ENCODE peak calls at places on chromosomes 11 and 22, in eight cellular contexts. One of them, this sample, is unnamed.

GRCh38 chr11:69599502-69599901 is 41.5 kb upstream of the CCND1 start:
- DNase-seq in ovary: no peak
- DNase-seq in amygdala: no peak
- DNase-seq in NAMALWA: no peak
- DNase-seq in T-helper 9 cell: no peak
- DNase-seq in SJSA1: peak; percentile 43
- DNase-seq in SK-MEL-5: no peak
- DNase-seq in HAP-1: no peak
- DNase-seq in this sample: no peak

GRCh38 chr11:122306776-122307479 is 190.9 kb upstream of the BLID start:
- DNase-seq in ovary: no peak
- DNase-seq in amygdala: no peak
- DNase-seq in NAMALWA: no peak
- DNase-seq in T-helper 9 cell: no peak
- DNase-seq in SJSA1: no peak
- DNase-seq in SK-MEL-5: no peak
- DNase-seq in HAP-1: no peak
- DNase-seq in this sample: no peak

GRCh38 chr22:33325232-33326004 is 267.2 kb upstream of the SYN3 start:
- DNase-seq in ovary: no peak
- DNase-seq in amygdala: no peak
- DNase-seq in NAMALWA: peak; percentile 58
- DNase-seq in T-helper 9 cell: no peak
- DNase-seq in SJSA1: no peak
- DNase-seq in SK-MEL-5: no peak
- DNase-seq in HAP-1: no peak
- DNase-seq in this sample: no peak

GRCh38 chr22:21688706-21689381 is 23.0 kb downstream of the PPIL2 start:
- DNase-seq in ovary: no peak
- DNase-seq in amygdala: no peak
- DNase-seq in NAMALWA: no peak
- DNase-seq in T-helper 9 cell: no peak
- DNase-seq in SJSA1: no peak
- DNase-seq in SK-MEL-5: no peak
- DNase-seq in HAP-1: no peak
- DNase-seq in this sample: no peak

GRCh38 chr11:9231848-9232177 is 33.3 kb downstream of the DENND5A start:
- DNase-seq in ovary: no peak
- DNase-seq in amygdala: no peak
- DNase-seq in NAMALWA: peak; percentile 70
- DNase-seq in T-helper 9 cell: no peak
- DNase-seq in SJSA1: no peak
- DNase-seq in SK-MEL-5: peak; percentile 73
- DNase-seq in HAP-1: peak; percentile 85
- DNase-seq in this sample: no peak

GRCh38 chr11:46281374-46281831 is 3.9 kb downstream of the CREB3L1 start:
- DNase-seq in ovary: peak; percentile 55
- DNase-seq in amygdala: no peak
- DNase-seq in NAMALWA: peak; percentile 28
- DNase-seq in T-helper 9 cell: no peak
- DNase-seq in SJSA1: peak; percentile 92
- DNase-seq in SK-MEL-5: no peak
- DNase-seq in HAP-1: no peak
- DNase-seq in this sample: no peak

GRCh38 chr11:18352581-18352980 is 30.2 kb downstream of the GTF2H1 start:
- DNase-seq in ovary: no peak
- DNase-seq in amygdala: no peak
- DNase-seq in NAMALWA: no peak
- DNase-seq in T-helper 9 cell: no peak
- DNase-seq in SJSA1: no peak
- DNase-seq in SK-MEL-5: no peak
- DNase-seq in HAP-1: no peak
- DNase-seq in this sample: no peak

GRCh38 chr11:117839234-117839882 is 14.8 kb upstream of the FXYD2 start:
- DNase-seq in ovary: no peak
- DNase-seq in amygdala: no peak
- DNase-seq in NAMALWA: no peak
- DNase-seq in T-helper 9 cell: no peak
- DNase-seq in SJSA1: peak; percentile 9
- DNase-seq in SK-MEL-5: no peak
- DNase-seq in HAP-1: no peak
- DNase-seq in this sample: no peak

GRCh38 chr11:12179521-12179920 is 69.1 kb downstream of the MICAL2 start:
- DNase-seq in ovary: no peak
- DNase-seq in amygdala: no peak
- DNase-seq in NAMALWA: no peak
- DNase-seq in T-helper 9 cell: no peak
- DNase-seq in SJSA1: no peak
- DNase-seq in SK-MEL-5: no peak
- DNase-seq in HAP-1: no peak
- DNase-seq in this sample: no peak

GRCh38 chr11:18171377-18172000 is 1.1 kb upstream of the MRGPRX4 start:
- DNase-seq in ovary: no peak
- DNase-seq in amygdala: no peak
- DNase-seq in NAMALWA: peak; percentile 17
- DNase-seq in T-helper 9 cell: no peak
- DNase-seq in SJSA1: no peak
- DNase-seq in SK-MEL-5: peak; percentile 83
- DNase-seq in HAP-1: peak; percentile 37
- DNase-seq in this sample: no peak

GRCh38 chr11:114799524-114799923 is 121.2 kb downstream of the NXPE2 start:
- DNase-seq in ovary: no peak
- DNase-seq in amygdala: no peak
- DNase-seq in NAMALWA: no peak
- DNase-seq in T-helper 9 cell: no peak
- DNase-seq in SJSA1: no peak
- DNase-seq in SK-MEL-5: no peak
- DNase-seq in HAP-1: no peak
- DNase-seq in this sample: no peak

GRCh38 chr11:18394928-18395734 is 768 bp downstream of the LDHA start:
- DNase-seq in ovary: peak; percentile 40
- DNase-seq in amygdala: no peak
- DNase-seq in NAMALWA: peak; percentile 50
- DNase-seq in T-helper 9 cell: no peak
- DNase-seq in SJSA1: no peak
- DNase-seq in SK-MEL-5: no peak
- DNase-seq in HAP-1: peak; percentile 14
- DNase-seq in this sample: no peak

GRCh38 chr22:31818481-31819392 is 64.9 kb downstream of the DEPDC5 start:
- DNase-seq in ovary: no peak
- DNase-seq in amygdala: no peak
- DNase-seq in NAMALWA: no peak
- DNase-seq in T-helper 9 cell: no peak
- DNase-seq in SJSA1: no peak
- DNase-seq in SK-MEL-5: peak; percentile 66
- DNase-seq in HAP-1: no peak
- DNase-seq in this sample: no peak

GRCh38 chr11:25927391-25927790 is 404.5 kb upstream of the ANO3 start:
- DNase-seq in ovary: no peak
- DNase-seq in amygdala: no peak
- DNase-seq in NAMALWA: no peak
- DNase-seq in T-helper 9 cell: no peak
- DNase-seq in SJSA1: no peak
- DNase-seq in SK-MEL-5: no peak
- DNase-seq in HAP-1: no peak
- DNase-seq in this sample: no peak

GRCh38 chr22:29457730-29458129 is 19.3 kb downstream of the RFPL1 start:
- DNase-seq in ovary: no peak
- DNase-seq in amygdala: no peak
- DNase-seq in NAMALWA: peak; percentile 69
- DNase-seq in T-helper 9 cell: no peak
- DNase-seq in SJSA1: no peak
- DNase-seq in SK-MEL-5: peak; percentile 92
- DNase-seq in HAP-1: peak; percentile 67
- DNase-seq in this sample: no peak

GRCh38 chr11:133931449-133932060 is 25.2 kb downstream of the IGSF9B start:
- DNase-seq in ovary: no peak
- DNase-seq in amygdala: no peak
- DNase-seq in NAMALWA: no peak
- DNase-seq in T-helper 9 cell: no peak
- DNase-seq in SJSA1: no peak
- DNase-seq in SK-MEL-5: no peak
- DNase-seq in HAP-1: no peak
- DNase-seq in this sample: no peak

GRCh38 chr11:9759519-9760179 is 95.8 kb downstream of the SWAP70 start:
- DNase-seq in ovary: peak; percentile 57
- DNase-seq in amygdala: peak; percentile 13
- DNase-seq in NAMALWA: peak; percentile 85
- DNase-seq in T-helper 9 cell: peak; percentile 63
- DNase-seq in SJSA1: peak; percentile 97
- DNase-seq in SK-MEL-5: peak; percentile 89
- DNase-seq in HAP-1: no peak
- DNase-seq in this sample: peak; percentile 88

GRCh38 chr22:45208993-45209838 is 31.5 kb downstream of the KIAA0930 start:
- DNase-seq in ovary: no peak
- DNase-seq in amygdala: peak; percentile 88
- DNase-seq in NAMALWA: peak; percentile 25
- DNase-seq in T-helper 9 cell: peak; percentile 28
- DNase-seq in SJSA1: peak; percentile 92
- DNase-seq in SK-MEL-5: peak; percentile 35
- DNase-seq in HAP-1: no peak
- DNase-seq in this sample: no peak

GRCh38 chr11:102761646-102762238 is 18.7 kb downstream of the MMP10 start:
- DNase-seq in ovary: no peak
- DNase-seq in amygdala: no peak
- DNase-seq in NAMALWA: no peak
- DNase-seq in T-helper 9 cell: no peak
- DNase-seq in SJSA1: peak; percentile 48
- DNase-seq in SK-MEL-5: peak; percentile 21
- DNase-seq in HAP-1: no peak
- DNase-seq in this sample: no peak

GRCh38 chr11:72141066-72141465 is 5.5 kb downstream of the FOLR3 start:
- DNase-seq in ovary: no peak
- DNase-seq in amygdala: no peak
- DNase-seq in NAMALWA: no peak
- DNase-seq in T-helper 9 cell: no peak
- DNase-seq in SJSA1: peak; percentile 58
- DNase-seq in SK-MEL-5: peak; percentile 60
- DNase-seq in HAP-1: no peak
- DNase-seq in this sample: peak; percentile 65

GRCh38 chr11:130849215-130849568 is 67.1 kb downstream of the SNX19 start:
- DNase-seq in ovary: no peak
- DNase-seq in amygdala: no peak
- DNase-seq in NAMALWA: no peak
- DNase-seq in T-helper 9 cell: no peak
- DNase-seq in SJSA1: no peak
- DNase-seq in SK-MEL-5: no peak
- DNase-seq in HAP-1: no peak
- DNase-seq in this sample: no peak

GRCh38 chr22:47221840-47222615 is 459.6 kb downstream of the TBC1D22A start:
- DNase-seq in ovary: no peak
- DNase-seq in amygdala: no peak
- DNase-seq in NAMALWA: no peak
- DNase-seq in T-helper 9 cell: no peak
- DNase-seq in SJSA1: no peak
- DNase-seq in SK-MEL-5: no peak
- DNase-seq in HAP-1: no peak
- DNase-seq in this sample: no peak

GRCh38 chr11:2693851-2694261 is 5.9 kb downstream of the KCNQ1OT1 start:
- DNase-seq in ovary: peak; percentile 28
- DNase-seq in amygdala: no peak
- DNase-seq in NAMALWA: no peak
- DNase-seq in T-helper 9 cell: no peak
- DNase-seq in SJSA1: no peak
- DNase-seq in SK-MEL-5: peak; percentile 37
- DNase-seq in HAP-1: no peak
- DNase-seq in this sample: no peak

GRCh38 chr11:93668171-93668570 is 6.7 kb downstream of the CEP295 start:
- DNase-seq in ovary: no peak
- DNase-seq in amygdala: no peak
- DNase-seq in NAMALWA: no peak
- DNase-seq in T-helper 9 cell: no peak
- DNase-seq in SJSA1: no peak
- DNase-seq in SK-MEL-5: no peak
- DNase-seq in HAP-1: no peak
- DNase-seq in this sample: no peak

GRCh38 chr11:119567667-119568582 is 145.0 kb upstream of the THY1 start:
- DNase-seq in ovary: no peak
- DNase-seq in amygdala: no peak
- DNase-seq in NAMALWA: no peak
- DNase-seq in T-helper 9 cell: no peak
- DNase-seq in SJSA1: peak; percentile 62
- DNase-seq in SK-MEL-5: peak; percentile 16
- DNase-seq in HAP-1: peak; percentile 78
- DNase-seq in this sample: peak; percentile 72

GRCh38 chr11:133239530-133239929 is 292.8 kb downstream of the OPCML start:
- DNase-seq in ovary: no peak
- DNase-seq in amygdala: no peak
- DNase-seq in NAMALWA: no peak
- DNase-seq in T-helper 9 cell: no peak
- DNase-seq in SJSA1: no peak
- DNase-seq in SK-MEL-5: no peak
- DNase-seq in HAP-1: no peak
- DNase-seq in this sample: no peak

GRCh38 chr11:10379433-10379832 is 74.6 kb downstream of the ADM start:
- DNase-seq in ovary: no peak
- DNase-seq in amygdala: no peak
- DNase-seq in NAMALWA: no peak
- DNase-seq in T-helper 9 cell: no peak
- DNase-seq in SJSA1: no peak
- DNase-seq in SK-MEL-5: no peak
- DNase-seq in HAP-1: no peak
- DNase-seq in this sample: peak; percentile 44

GRCh38 chr11:81359476-81359875 is 1374.2 kb downstream of the FAM181B start:
- DNase-seq in ovary: no peak
- DNase-seq in amygdala: no peak
- DNase-seq in NAMALWA: no peak
- DNase-seq in T-helper 9 cell: no peak
- DNase-seq in SJSA1: no peak
- DNase-seq in SK-MEL-5: no peak
- DNase-seq in HAP-1: no peak
- DNase-seq in this sample: no peak

GRCh38 chr11:38481391-38481790 is 1883.4 kb upstream of the RAG2 start:
- DNase-seq in ovary: no peak
- DNase-seq in amygdala: no peak
- DNase-seq in NAMALWA: no peak
- DNase-seq in T-helper 9 cell: no peak
- DNase-seq in SJSA1: no peak
- DNase-seq in SK-MEL-5: peak; percentile 10
- DNase-seq in HAP-1: no peak
- DNase-seq in this sample: no peak

GRCh38 chr11:60813324-60813723 is 28.2 kb downstream of the MS4A10 start:
- DNase-seq in ovary: no peak
- DNase-seq in amygdala: no peak
- DNase-seq in NAMALWA: no peak
- DNase-seq in T-helper 9 cell: no peak
- DNase-seq in SJSA1: no peak
- DNase-seq in SK-MEL-5: no peak
- DNase-seq in HAP-1: no peak
- DNase-seq in this sample: no peak

GRCh38 chr22:20957691-20958440 is 9.2 kb upstream of the AIFM3 start:
- DNase-seq in ovary: no peak
- DNase-seq in amygdala: no peak
- DNase-seq in NAMALWA: no peak
- DNase-seq in T-helper 9 cell: no peak
- DNase-seq in SJSA1: no peak
- DNase-seq in SK-MEL-5: peak; percentile 65
- DNase-seq in HAP-1: peak; percentile 44
- DNase-seq in this sample: no peak

GRCh38 chr11:76789443-76789719 is 6.2 kb downstream of the TSKU start:
- DNase-seq in ovary: peak; percentile 29
- DNase-seq in amygdala: no peak
- DNase-seq in NAMALWA: no peak
- DNase-seq in T-helper 9 cell: no peak
- DNase-seq in SJSA1: no peak
- DNase-seq in SK-MEL-5: no peak
- DNase-seq in HAP-1: no peak
- DNase-seq in this sample: no peak

GRCh38 chr11:61697093-61697492 is 16.9 kb downstream of the DAGLA start:
- DNase-seq in ovary: no peak
- DNase-seq in amygdala: no peak
- DNase-seq in NAMALWA: no peak
- DNase-seq in T-helper 9 cell: no peak
- DNase-seq in SJSA1: no peak
- DNase-seq in SK-MEL-5: no peak
- DNase-seq in HAP-1: no peak
- DNase-seq in this sample: no peak

GRCh38 chr11:34427171-34427805 is 11.4 kb upstream of the CAT start:
- DNase-seq in ovary: no peak
- DNase-seq in amygdala: no peak
- DNase-seq in NAMALWA: no peak
- DNase-seq in T-helper 9 cell: no peak
- DNase-seq in SJSA1: no peak
- DNase-seq in SK-MEL-5: peak; percentile 88
- DNase-seq in HAP-1: no peak
- DNase-seq in this sample: peak; percentile 67